ENCODE peak calls at places on chromosomes 5 and 9, in four cellular contexts. I is A549, Q is HepG2, U is K562. J is an unnamed sample.
A peak's percentile ranks its signal among the peaks of the same experiment; 100 is the strongest.

GRCh38 chr9:127130661-127131538 is 8.5 kb upstream of the ANGPTL2 start:
- DNase-seq in I (no peak), Q (peak; percentile 40), U (no peak), J (no peak)

GRCh38 chr5:36442352-36442751 is 140.7 kb upstream of the RANBP3L start:
- DNase-seq in I (no peak), Q (peak; percentile 57), U (peak; percentile 83), J (no peak)

GRCh38 chr5:90560771-90561170 is 2.2 kb downstream of the ADGRV1 start:
- DNase-seq in I (no peak), Q (no peak), U (no peak), J (no peak)

GRCh38 chr9:122807271-122807900 is 7.5 kb downstream of the OR1K1 start:
- DNase-seq in I (no peak), Q (no peak), U (no peak), J (no peak)

GRCh38 chr5:57850109-57850508 is 367.5 kb upstream of the ACTBL2 start:
- DNase-seq in I (no peak), Q (no peak), U (no peak), J (no peak)

GRCh38 chr5:65037845-65038815 is 269.4 kb downstream of the CWC27 start:
- DNase-seq in I (peak; percentile 24), Q (peak; percentile 39), U (peak; percentile 62), J (peak; percentile 71)

GRCh38 chr5:116444373-116445058 is 130.1 kb downstream of the SEMA6A start:
- DNase-seq in I (no peak), Q (no peak), U (no peak), J (no peak)

GRCh38 chr5:172695431-172696054 is 54.5 kb downstream of the NEURL1B start:
- DNase-seq in I (no peak), Q (no peak), U (no peak), J (no peak)

GRCh38 chr9:137055385-137056364 is 1.8 kb upstream of the ENTPD2 start:
- DNase-seq in I (peak; percentile 58), Q (peak; percentile 86), U (no peak), J (no peak)

GRCh38 chr5:127826011-127826410 is 122.8 kb downstream of the CCDC192 start:
- DNase-seq in I (no peak), Q (no peak), U (no peak), J (no peak)

GRCh38 chr9:72365525-72366256 is 683 bp upstream of the ZFAND5 start:
- DNase-seq in I (peak; percentile 81), Q (peak; percentile 70), U (peak; percentile 62), J (peak; percentile 47)

GRCh38 chr5:53041071-53041692 is 52.0 kb downstream of the ITGA2 start:
- DNase-seq in I (no peak), Q (no peak), U (no peak), J (no peak)

GRCh38 chr5:138975098-138975847 is 100.1 kb upstream of the LRRTM2 start:
- DNase-seq in I (no peak), Q (no peak), U (peak; percentile 73), J (no peak)

GRCh38 chr9:99368341-99369326 is 146.6 kb downstream of the SEC61B start:
- DNase-seq in I (no peak), Q (no peak), U (no peak), J (no peak)

GRCh38 chr9:85377751-85378289 is 363.9 kb downstream of the AGTPBP1 start:
- DNase-seq in I (no peak), Q (no peak), U (no peak), J (no peak)

GRCh38 chr5:61330879-61331406 is 1.1 kb upstream of the ZSWIM6 start:
- DNase-seq in I (peak; percentile 70), Q (peak; percentile 31), U (peak; percentile 17), J (peak; percentile 52)

GRCh38 chr9:96522371-96522770 is 72.4 kb downstream of the HABP4 start:
- DNase-seq in I (no peak), Q (peak; percentile 60), U (no peak), J (no peak)

GRCh38 chr5:127995556-127995955 is 88.0 kb upstream of the SLC12A2 start:
- DNase-seq in I (no peak), Q (no peak), U (no peak), J (no peak)

GRCh38 chr9:125889122-125889523 is 141.9 kb downstream of the PBX3 start:
- DNase-seq in I (no peak), Q (no peak), U (no peak), J (peak; percentile 16)

GRCh38 chr5:38994329-38994927 is 79.8 kb downstream of the RICTOR start:
- DNase-seq in I (peak; percentile 24), Q (peak; percentile 64), U (peak; percentile 70), J (peak; percentile 16)

GRCh38 chr5:128708841-128709240 is 170.8 kb upstream of the FBN2 start:
- DNase-seq in I (no peak), Q (no peak), U (no peak), J (no peak)

GRCh38 chr9:80842383-80842782 is 847.0 kb downstream of the TLE1 start:
- DNase-seq in I (no peak), Q (no peak), U (no peak), J (no peak)

GRCh38 chr5:170137694-170138214 is 32.1 kb downstream of the FOXI1 start:
- DNase-seq in I (no peak), Q (no peak), U (no peak), J (no peak)

GRCh38 chr9:129726322-129727160 is 26.3 kb downstream of the PTGES start:
- DNase-seq in I (peak; percentile 97), Q (peak; percentile 30), U (peak; percentile 88), J (peak; percentile 89)

GRCh38 chr5:80105698-80106439 is 70.7 kb downstream of the THBS4 start:
- DNase-seq in I (no peak), Q (peak; percentile 88), U (no peak), J (no peak)

GRCh38 chr9:16191691-16192402 is 639.0 kb downstream of the CCDC171 start:
- DNase-seq in I (peak; percentile 84), Q (peak; percentile 2), U (peak; percentile 29), J (peak; percentile 91)

GRCh38 chr9:87862536-87863268 is 20.0 kb upstream of the SPATA31E1 start:
- DNase-seq in I (peak; percentile 47), Q (no peak), U (no peak), J (no peak)

GRCh38 chr5:136021016-136021405 is 7.8 kb upstream of the TGFBI start:
- DNase-seq in I (peak; percentile 53), Q (no peak), U (peak; percentile 16), J (no peak)

GRCh38 chr5:174185506-174185905 is 140.0 kb downstream of the NSG2 start:
- DNase-seq in I (no peak), Q (no peak), U (no peak), J (no peak)

GRCh38 chr9:78033870-78034269 is 2.3 kb upstream of the GNAQ start:
- DNase-seq in I (no peak), Q (no peak), U (no peak), J (no peak)

GRCh38 chr9:78032599-78033457 is 1.2 kb upstream of the GNAQ start:
- DNase-seq in I (peak; percentile 20), Q (no peak), U (peak; percentile 21), J (no peak)

GRCh38 chr9:78031826-78032598 is 401 bp upstream of the GNAQ start:
- DNase-seq in I (peak; percentile 72), Q (peak; percentile 82), U (peak; percentile 92), J (peak; percentile 85)

GRCh38 chr9:78038620-78039300 is 7.1 kb upstream of the GNAQ start:
- DNase-seq in I (no peak), Q (no peak), U (peak; percentile 35), J (no peak)

DNA sequence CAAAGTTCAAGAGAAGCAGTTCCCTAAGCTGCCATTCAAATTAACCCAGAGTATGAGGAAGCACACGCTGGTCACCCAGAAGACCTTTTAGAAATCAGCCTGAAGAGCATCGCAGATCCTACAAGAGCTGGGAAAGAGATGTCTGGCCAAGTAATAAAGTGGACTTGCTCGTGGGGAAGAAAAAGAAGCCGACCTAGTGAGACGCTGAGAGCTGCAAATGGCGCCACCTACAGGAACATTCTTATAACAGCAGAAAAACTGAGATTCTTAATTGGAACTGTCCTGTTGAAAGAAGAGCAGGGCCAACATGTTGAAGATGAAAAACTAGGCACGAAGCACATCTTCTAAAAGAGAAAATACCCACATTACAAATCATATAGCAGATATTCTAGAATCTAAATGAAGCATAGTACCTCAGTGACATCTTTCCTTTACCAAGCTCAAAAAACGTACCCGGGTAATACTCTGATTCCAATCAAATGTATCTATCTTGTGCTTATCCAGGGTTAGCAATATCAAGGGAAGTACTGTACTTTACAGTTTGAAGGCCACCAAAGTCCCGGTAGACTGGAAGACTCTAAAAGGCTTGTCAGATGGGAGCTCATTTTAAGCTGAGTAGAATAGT is 3.9 kb upstream of the GNAQ start:
- DNase-seq in I (peak; percentile 40), Q (peak; percentile 69), U (peak; percentile 80), J (no peak)
- TF ChIP-seq HMGXB4 in I (no peak), Q (no peak), U (no peak), J (no peak)

GRCh38 chr5:160991205-160991604 is 139.2 kb upstream of the ATP10B start:
- DNase-seq in I (no peak), Q (no peak), U (no peak), J (no peak)
- TF ChIP-seq HMGXB4 in I (no peak), Q (no peak), U (no peak), J (no peak)

DNA sequence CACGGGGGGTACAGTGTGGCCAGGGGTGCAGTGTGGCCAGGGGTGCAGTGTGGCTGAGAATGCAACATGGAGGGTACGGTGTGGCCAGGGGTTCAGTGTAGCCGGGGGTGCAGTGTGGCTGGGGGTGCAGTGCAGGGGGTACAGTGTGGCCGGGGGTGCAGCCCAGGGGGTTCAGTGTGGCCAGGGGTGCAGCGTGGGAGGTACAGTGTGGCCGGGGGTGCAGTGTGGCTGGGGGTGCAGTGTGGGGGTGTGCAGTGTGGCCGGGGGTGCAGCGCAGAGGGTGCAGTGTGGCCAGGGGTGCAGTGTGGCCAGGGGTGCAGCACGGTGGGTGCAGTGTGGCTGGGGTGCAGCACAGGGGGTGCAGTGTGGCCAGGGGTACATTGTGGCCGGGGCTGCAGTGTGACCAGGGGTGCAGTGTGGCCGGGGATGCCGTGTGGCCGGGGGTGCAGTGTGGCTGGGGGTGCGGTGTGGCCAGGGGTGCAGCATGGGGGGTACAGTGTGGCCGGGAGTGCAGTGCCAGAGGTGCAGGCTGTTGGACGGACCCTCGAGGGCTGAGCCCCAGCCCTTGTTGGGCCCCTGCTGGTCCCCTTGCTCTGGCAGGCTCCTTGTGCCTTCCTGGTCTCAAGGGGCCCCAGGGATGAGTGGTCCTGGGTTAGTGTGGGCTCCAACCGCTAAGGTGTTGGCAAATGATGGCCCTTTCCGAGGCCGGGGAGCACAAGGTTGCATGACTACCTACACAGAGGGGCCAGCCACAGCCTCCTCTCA is 17.9 kb downstream of the TPPP start:
- DNase-seq in I (no peak), Q (no peak), U (no peak), J (no peak)
- TF ChIP-seq HMGXB4 in I (no peak), Q (no peak), U (no peak), J (no peak)

GRCh38 chr5:167049043-167049663 is 1242.3 kb upstream of the WWC1 start:
- DNase-seq in I (peak; percentile 7), Q (peak; percentile 21), U (peak; percentile 29), J (peak; percentile 45)

GRCh38 chr5:167049771-167050567 is 1241.5 kb upstream of the WWC1 start:
- DNase-seq in I (no peak), Q (no peak), U (no peak), J (peak; percentile 22)

GRCh38 chr5:167051369-167051768 is 1240.1 kb upstream of the WWC1 start:
- DNase-seq in I (no peak), Q (no peak), U (no peak), J (no peak)

GRCh38 chr5:167050568-167051214 is 1240.8 kb upstream of the WWC1 start:
- DNase-seq in I (no peak), Q (no peak), U (no peak), J (peak; percentile 57)
- TF ChIP-seq HMGXB4 in I (no peak), Q (no peak), U (no peak), J (no peak)